ENCODE peak calls at places on chromosomes 7 and 10, in five cellular contexts. One of them, this sample, is unnamed.

GRCh38 chr10:115278294-115278693 is 185.1 kb downstream of the ATRNL1 start:
- DNase-seq in NB4: peak; percentile 18
- DNase-seq in memory B cell: no peak
- DNase-seq in Kasumi-1: no peak
- DNase-seq in NCI-H1417: no peak
- DNase-seq in this sample: no peak

GRCh38 chr10:125217986-125218675 is 57.8 kb upstream of the CTBP2 start:
- DNase-seq in NB4: peak; percentile 13
- DNase-seq in Kasumi-1: peak; percentile 22
- DNase-seq in NCI-H1417: no peak
- DNase-seq in memory B cell: no peak
- DNase-seq in this sample: peak; percentile 74

GRCh38 chr7:34851431-34851830 is 185.9 kb downstream of the DPY19L1 start:
- DNase-seq in NCI-H1417: no peak
- DNase-seq in Kasumi-1: no peak
- DNase-seq in memory B cell: no peak
- DNase-seq in NB4: no peak
- DNase-seq in this sample: no peak

GRCh38 chr7:137957887-137958286 is 44.0 kb downstream of the CREB3L2 start:
- DNase-seq in NCI-H1417: no peak
- DNase-seq in Kasumi-1: no peak
- DNase-seq in NB4: no peak
- DNase-seq in memory B cell: no peak
- DNase-seq in this sample: no peak

GRCh38 chr10:17454181-17454800 is at the start of gene ST8SIA6:
- DNase-seq in NB4: no peak
- DNase-seq in memory B cell: no peak
- DNase-seq in Kasumi-1: peak; percentile 34
- DNase-seq in NCI-H1417: peak; percentile 68
- DNase-seq in this sample: peak; percentile 83

GRCh38 chr10:12902135-12902572 is 99.4 kb downstream of the CCDC3 start:
- DNase-seq in Kasumi-1: peak; percentile 72
- DNase-seq in NCI-H1417: peak; percentile 37
- DNase-seq in NB4: peak; percentile 56
- DNase-seq in memory B cell: peak; percentile 56
- DNase-seq in this sample: peak; percentile 86

GRCh38 chr10:103473261-103473671 is 5.8 kb downstream of the CALHM3 start:
- DNase-seq in NB4: no peak
- DNase-seq in memory B cell: no peak
- DNase-seq in NCI-H1417: peak; percentile 65
- DNase-seq in Kasumi-1: no peak
- DNase-seq in this sample: peak; percentile 40

GRCh38 chr10:129719889-129720590 is 244.0 kb downstream of the EBF3 start:
- DNase-seq in memory B cell: no peak
- DNase-seq in NCI-H1417: no peak
- DNase-seq in Kasumi-1: peak; percentile 8
- DNase-seq in NB4: no peak
- DNase-seq in this sample: no peak

GRCh38 chr7:2610466-2610865 is 21.3 kb upstream of the TTYH3 start:
- DNase-seq in NB4: no peak
- DNase-seq in memory B cell: no peak
- DNase-seq in Kasumi-1: no peak
- DNase-seq in NCI-H1417: no peak
- DNase-seq in this sample: peak; percentile 91

GRCh38 chr7:96303105-96303685 is 18.7 kb downstream of the SLC25A13 start:
- DNase-seq in NCI-H1417: no peak
- DNase-seq in NB4: no peak
- DNase-seq in memory B cell: no peak
- DNase-seq in Kasumi-1: no peak
- DNase-seq in this sample: peak; percentile 61

GRCh38 chr7:43193061-43193460 is 80.6 kb downstream of the HECW1 start:
- DNase-seq in Kasumi-1: no peak
- DNase-seq in memory B cell: no peak
- DNase-seq in NCI-H1417: no peak
- DNase-seq in NB4: no peak
- DNase-seq in this sample: no peak

GRCh38 chr7:39357648-39358047 is 208.6 kb upstream of the YAE1 start:
- DNase-seq in NCI-H1417: peak; percentile 4
- DNase-seq in Kasumi-1: no peak
- DNase-seq in memory B cell: no peak
- DNase-seq in NB4: peak; percentile 28
- DNase-seq in this sample: peak; percentile 79

GRCh38 chr10:73404690-73405089 is 9.2 kb downstream of the ANXA7 start:
- DNase-seq in Kasumi-1: no peak
- DNase-seq in memory B cell: no peak
- DNase-seq in NB4: no peak
- DNase-seq in NCI-H1417: no peak
- DNase-seq in this sample: no peak

GRCh38 chr10:122333037-122333436 is 41.5 kb upstream of the PLEKHA1 start:
- DNase-seq in NCI-H1417: no peak
- DNase-seq in Kasumi-1: no peak
- DNase-seq in memory B cell: no peak
- DNase-seq in NB4: no peak
- DNase-seq in this sample: no peak

GRCh38 chr10:132987671-132988571 is 45.6 kb upstream of the CFAP46 start:
- DNase-seq in Kasumi-1: no peak
- DNase-seq in NCI-H1417: no peak
- DNase-seq in memory B cell: no peak
- DNase-seq in NB4: peak; percentile 60
- DNase-seq in this sample: no peak

GRCh38 chr10:78053201-78053868 is 19.7 kb downstream of the RPS24 start:
- DNase-seq in NB4: no peak
- DNase-seq in Kasumi-1: no peak
- DNase-seq in NCI-H1417: no peak
- DNase-seq in memory B cell: no peak
- DNase-seq in this sample: no peak

GRCh38 chr7:42960762-42961161 is 28.6 kb downstream of the MRPL32 start:
- DNase-seq in Kasumi-1: no peak
- DNase-seq in memory B cell: no peak
- DNase-seq in NCI-H1417: no peak
- DNase-seq in NB4: no peak
- DNase-seq in this sample: no peak

GRCh38 chr7:46930336-46930735 is 651.6 kb downstream of the TNS3 start:
- DNase-seq in NB4: peak; percentile 15
- DNase-seq in NCI-H1417: no peak
- DNase-seq in memory B cell: no peak
- DNase-seq in Kasumi-1: no peak
- DNase-seq in this sample: no peak

This sample was measured in endodermal cell.